ENCODE peak calls at places on chromosome 13, in four cellular contexts. C is neuronal stem cell; B is stimulated activated CD8-positive, alpha-beta memory T cell treated with anti-CD3 and anti-CD28 coated beads, Interleukin-15, amount 100 ng/mL, for 1 hour; A is neural crest cell. U is an unnamed sample.

GRCh38 chr13:109131698-109132257 is 502.4 kb downstream of the MYO16 start:
- DNase-seq in C (no peak), B (no peak), A (no peak), U (no peak)

GRCh38 chr13:21399741-21400140 is 59.4 kb downstream of the ZDHHC20 start:
- DNase-seq in C (no peak), B (no peak), A (no peak), U (no peak)

GRCh38 chr13:27966641-27967202 is 2.4 kb downstream of the CDX2 start:
- DNase-seq in C (no peak), B (no peak), A (no peak), U (no peak)

GRCh38 chr13:26571518-26571917 is 14.0 kb downstream of the WASF3 start:
- DNase-seq in C (no peak), B (no peak), A (no peak), U (no peak)

GRCh38 chr13:84524586-84524985 is 642.3 kb upstream of the SLITRK1 start:
- DNase-seq in C (no peak), B (no peak), A (no peak), U (no peak)

GRCh38 chr13:48231080-48231479 is 1.9 kb upstream of the ITM2B start:
- DNase-seq in C (no peak), B (no peak), A (no peak), U (no peak)

GRCh38 chr13:71148391-71148790 is 718.6 kb downstream of the DACH1 start:
- DNase-seq in C (peak), B (no peak), A (no peak), U (no peak)

GRCh38 chr13:100875392-100876043 is 200.9 kb upstream of the TMTC4 start:
- DNase-seq in C (no peak), B (no peak), A (no peak), U (no peak)

GRCh38 chr13:52395704-52396103 is 10.3 kb downstream of the THSD1 start:
- DNase-seq in C (no peak), B (no peak), A (no peak), U (no peak)

GRCh38 chr13:38635030-38635429 is 51.8 kb upstream of the FREM2 start:
- DNase-seq in C (no peak), B (no peak), A (no peak), U (no peak)

GRCh38 chr13:40251343-40252032 is 415.0 kb downstream of the FOXO1 start:
- DNase-seq in C (no peak), B (no peak), A (no peak), U (no peak)

GRCh38 chr13:57629391-57629804 is 2.1 kb upstream of the PCDH17 start:
- DNase-seq in C (no peak), B (no peak), A (peak), U (no peak)

GRCh38 chr13:22926176-22927007 is 254.4 kb upstream of the SGCG start:
- DNase-seq in C (no peak), B (no peak), A (no peak), U (no peak)

GRCh38 chr13:108777421-108778420 is 148.3 kb downstream of the MYO16 start:
- DNase-seq in C (peak), B (no peak), A (no peak), U (no peak)